ENCODE peak calls at places on chromosomes 2 and 18, in five cellular contexts. H is K562, Z is HepG2, M is GM12878, J is SK-N-SH. D is an unnamed sample.

GRCh38 chr2:111698743-111699554 is 185.0 kb downstream of the ANAPC1 start:
- DNase-seq in H (peak; percentile 94), Z (peak; percentile 94), M (no peak), J (peak; percentile 47), D (peak; percentile 46)

GRCh38 chr2:18473241-18473841 is 87.1 kb downstream of the RDH14 start:
- DNase-seq in H (peak; percentile 35), Z (no peak), M (no peak), J (no peak), D (no peak)

GRCh38 chr2:240463866-240464481 is 28.5 kb downstream of the GPC1 start:
- DNase-seq in H (no peak), Z (no peak), M (no peak), J (no peak), D (no peak)

GRCh38 chr18:62334110-62334509 is 9.0 kb downstream of the TNFRSF11A start:
- DNase-seq in H (no peak), Z (no peak), M (no peak), J (no peak), D (no peak)

GRCh38 chr2:85457877-85458316 is 39.4 kb downstream of the SH2D6 start:
- DNase-seq in H (no peak), Z (no peak), M (no peak), J (no peak), D (no peak)

GRCh38 chr2:73593676-73594075 is 48.5 kb downstream of the NAT8 start:
- DNase-seq in H (no peak), Z (no peak), M (no peak), J (no peak), D (no peak)

GRCh38 chr2:174615951-174616436 is 18.4 kb upstream of the WIPF1 start:
- DNase-seq in H (no peak), Z (no peak), M (no peak), J (no peak), D (no peak)

GRCh38 chr18:75216212-75216925 is 5.8 kb downstream of the TSHZ1 start:
- DNase-seq in H (no peak), Z (no peak), M (no peak), J (no peak), D (no peak)

GRCh38 chr2:100247256-100248043 is 74.9 kb downstream of the LONRF2 start:
- DNase-seq in H (no peak), Z (no peak), M (peak; percentile 51), J (no peak), D (no peak)

GRCh38 chr2:16250466-16250865 is 310.1 kb downstream of the MYCN start:
- DNase-seq in H (no peak), Z (no peak), M (no peak), J (no peak), D (no peak)

GRCh38 chr2:148555622-148556294 is 88.8 kb upstream of the EPC2 start:
- DNase-seq in H (no peak), Z (no peak), M (no peak), J (no peak), D (no peak)

GRCh38 chr2:127080941-127081769 is 25.8 kb downstream of the BIN1 start:
- DNase-seq in H (no peak), Z (no peak), M (no peak), J (no peak), D (no peak)

GRCh38 chr2:15941970-15942710 is 1.8 kb downstream of the MYCN start:
- DNase-seq in H (no peak), Z (no peak), M (no peak), J (peak; percentile 82), D (peak; percentile 37)

GRCh38 chr2:236086971-236087465 is 81.2 kb downstream of the GBX2 start:
- DNase-seq in H (no peak), Z (no peak), M (no peak), J (no peak), D (no peak)

GRCh38 chr2:128623776-128624424 is 305.2 kb upstream of the HS6ST1 start:
- DNase-seq in H (no peak), Z (no peak), M (peak; percentile 34), J (no peak), D (no peak)

GRCh38 chr18:13267517-13267916 is 49.0 kb downstream of the LDLRAD4 start:
- DNase-seq in H (no peak), Z (no peak), M (no peak), J (no peak), D (no peak)

GRCh38 chr2:44707945-44708645 is 233.4 kb upstream of the SIX3 start:
- DNase-seq in H (no peak), Z (no peak), M (peak; percentile 25), J (no peak), D (no peak)

GRCh38 chr2:10001551-10001950 is 41.8 kb upstream of the KLF11 start:
- DNase-seq in H (no peak), Z (no peak), M (no peak), J (no peak), D (no peak)

GRCh38 chr2:161352718-161353117 is 44.5 kb downstream of the PSMD14 start:
- DNase-seq in H (no peak), Z (no peak), M (no peak), J (no peak), D (no peak)

GRCh38 chr2:233323851-233324250 is 16.2 kb downstream of the SAG start:
- DNase-seq in H (no peak), Z (no peak), M (no peak), J (no peak), D (no peak)

GRCh38 chr2:234770081-234770506 is 181.7 kb upstream of the SH3BP4 start:
- DNase-seq in H (no peak), Z (no peak), M (no peak), J (peak; percentile 57), D (no peak)

GRCh38 chr2:9981646-9982045 is 30.2 kb downstream of the GRHL1 start:
- DNase-seq in H (no peak), Z (no peak), M (no peak), J (no peak), D (no peak)

GRCh38 chr18:13416848-13417247 is 198.3 kb downstream of the LDLRAD4 start:
- DNase-seq in H (no peak), Z (peak; percentile 14), M (no peak), J (no peak), D (no peak)

GRCh38 chr2:64625352-64626145 is 28.2 kb downstream of the SERTAD2 start:
- DNase-seq in H (peak; percentile 42), Z (no peak), M (no peak), J (peak; percentile 52), D (no peak)

GRCh38 chr2:181743723-181744031 is 63.4 kb upstream of the NEUROD1 start:
- DNase-seq in H (no peak), Z (no peak), M (no peak), J (no peak), D (no peak)

GRCh38 chr2:61471905-61472805 is 1.3 kb upstream of the USP34 start:
- DNase-seq in H (peak; percentile 14), Z (peak; percentile 91), M (no peak), J (peak; percentile 27), D (no peak)

GRCh38 chr18:3877678-3878077 is 427.7 kb downstream of the TGIF1 start:
- DNase-seq in H (no peak), Z (no peak), M (no peak), J (no peak), D (no peak)

GRCh38 chr2:223929575-223930001 is 15.5 kb downstream of the WDFY1 start:
- DNase-seq in H (no peak), Z (peak; percentile 64), M (no peak), J (no peak), D (no peak)

GRCh38 chr2:215372968-215373649 is 61.2 kb downstream of the ATIC start:
- DNase-seq in H (no peak), Z (no peak), M (no peak), J (no peak), D (no peak)

GRCh38 chr2:196681510-196681909 is 42.0 kb downstream of the CCDC150 start:
- DNase-seq in H (no peak), Z (no peak), M (no peak), J (no peak), D (no peak)

GRCh38 chr2:192029089-192029488 is 165.6 kb downstream of the TMEFF2 start:
- DNase-seq in H (peak; percentile 27), Z (no peak), M (no peak), J (no peak), D (peak; percentile 39)

GRCh38 chr2:26618611-26619010 is 22.6 kb downstream of the CIB4 start:
- DNase-seq in H (no peak), Z (no peak), M (no peak), J (peak; percentile 26), D (no peak)

GRCh38 chr2:30225131-30225762 is 6.1 kb upstream of the LBH start:
- DNase-seq in H (no peak), Z (no peak), M (no peak), J (no peak), D (no peak)

GRCh38 chr18:48872234-48873145 is 78.3 kb downstream of the SMAD7 start:
- DNase-seq in H (no peak), Z (no peak), M (no peak), J (no peak), D (no peak)

GRCh38 chr18:26568513-26568912 is 20.2 kb upstream of the KCTD1 start:
- DNase-seq in H (no peak), Z (no peak), M (no peak), J (no peak), D (no peak)

GRCh38 chr2:133894429-133894828 is 326.2 kb upstream of the NCKAP5 start:
- DNase-seq in H (no peak), Z (no peak), M (no peak), J (no peak), D (no peak)

GRCh38 chr2:139465789-139466188 is 685.6 kb upstream of the NXPH2 start:
- DNase-seq in H (no peak), Z (no peak), M (no peak), J (no peak), D (no peak)

GRCh38 chr2:128410035-128410757 is 91.5 kb upstream of the HS6ST1 start:
- DNase-seq in H (no peak), Z (no peak), M (no peak), J (no peak), D (no peak)

GRCh38 chr2:177582000-177582399 is 189.4 kb downstream of the AGPS start:
- DNase-seq in H (no peak), Z (no peak), M (no peak), J (no peak), D (no peak)

GRCh38 chr2:177578454-177578853 is 185.9 kb downstream of the AGPS start:
- DNase-seq in H (no peak), Z (no peak), M (no peak), J (no peak), D (no peak)

GRCh38 chr2:177577075-177577474 is 184.5 kb downstream of the AGPS start:
- DNase-seq in H (no peak), Z (no peak), M (no peak), J (no peak), D (no peak)

GRCh38 chr2:177575358-177575757 is 182.8 kb downstream of the AGPS start:
- DNase-seq in H (no peak), Z (no peak), M (no peak), J (no peak), D (no peak)

GRCh38 chr2:177579486-177580036 is 187.0 kb downstream of the AGPS start:
- DNase-seq in H (no peak), Z (peak; percentile 70), M (no peak), J (no peak), D (no peak)
- TF ChIP-seq FOXM1 in H (no peak), Z (no peak), M (no peak), J (no peak), D (no peak)

GRCh38 chr18:37598966-37599896 is 33.6 kb upstream of the CELF4 start:
- DNase-seq in H (no peak), Z (no peak), M (no peak), J (no peak), D (no peak)
- TF ChIP-seq FOXM1 in H (no peak), Z (no peak), M (no peak), J (no peak), D (no peak)

GRCh38 chr2:43198263-43198662 is 28.1 kb downstream of the ZFP36L2 start:
- DNase-seq in H (no peak), Z (no peak), M (no peak), J (no peak), D (no peak)
- TF ChIP-seq FOXM1 in H (no peak), Z (no peak), M (no peak), J (no peak), D (no peak)

GRCh38 chr18:55206941-55207340 is 247.7 kb upstream of the CCDC68 start:
- DNase-seq in H (no peak), Z (no peak), M (no peak), J (no peak), D (no peak)
- TF ChIP-seq FOXM1 in H (no peak), Z (no peak), M (no peak), J (no peak), D (no peak)

D was measured in HEK293T.